ENCODE peak calls at places on chromosome 15, in ten cellular contexts. Y is lower leg skin, O is foreskin fibroblast, T is fibroblast of mammary gland, R is progenitor cell of endocrine pancreas, F is lung, V is adrenal gland, E is thoracic aorta, D is kidney, G is H1. Q is an unnamed sample.
A peak's percentile ranks its signal among the peaks of the same experiment; 100 is the strongest.

GRCh38 chr15:77623008-77623877 is 9.5 kb downstream of the LINGO1 start:
- DNase-seq in Y (no peak), O (no peak), T (no peak), R (no peak), F (no peak), V (no peak), E (no peak), D (no peak), G (no peak), Q (no peak)

GRCh38 chr15:83308671-83309070 is 24.2 kb upstream of the BNC1 start:
- DNase-seq in Y (no peak), O (no peak), T (no peak), R (no peak), F (no peak), V (no peak), E (no peak), D (no peak), G (no peak), Q (no peak)

GRCh38 chr15:63912061-63912615 is 78.4 kb upstream of the HERC1 start:
- DNase-seq in Y (no peak), O (no peak), T (no peak), R (no peak), F (no peak), V (no peak), E (no peak), D (no peak), G (no peak), Q (no peak)

GRCh38 chr15:44633603-44634002 is 29.9 kb downstream of the SPG11 start:
- DNase-seq in Y (no peak), O (peak; percentile 28), T (peak; percentile 79), R (no peak), F (no peak), V (no peak), E (no peak), D (no peak), G (no peak), Q (peak; percentile 24)

GRCh38 chr15:33310481-33311311 is at the start of gene RYR3:
- DNase-seq in Y (no peak), O (no peak), T (peak; percentile 16), R (peak; percentile 22), F (no peak), V (no peak), E (no peak), D (peak; percentile 72), G (peak; percentile 79), Q (no peak)

GRCh38 chr15:96339662-96340347 is 9.3 kb downstream of the NR2F2 start:
- DNase-seq in Y (no peak), O (no peak), T (peak; percentile 42), R (no peak), F (peak; percentile 5), V (no peak), E (no peak), D (no peak), G (no peak), Q (no peak)

GRCh38 chr15:61661791-61662190 is 398.5 kb downstream of the VPS13C start:
- DNase-seq in Y (peak; percentile 66), O (no peak), T (peak; percentile 67), R (no peak), F (no peak), V (no peak), E (no peak), D (no peak), G (no peak), Q (no peak)

GRCh38 chr15:98774756-98775497 is 126.6 kb downstream of the IGF1R start:
- DNase-seq in Y (peak; percentile 59), O (no peak), T (peak; percentile 41), R (no peak), F (no peak), V (no peak), E (no peak), D (no peak), G (no peak), Q (no peak)

GRCh38 chr15:63449711-63450110 is 54.7 kb upstream of the USP3 start:
- DNase-seq in Y (no peak), O (no peak), T (no peak), R (no peak), F (no peak), V (no peak), E (no peak), D (no peak), G (no peak), Q (no peak)

GRCh38 chr15:88036154-88036839 is 220.2 kb downstream of the NTRK3 start:
- DNase-seq in Y (no peak), O (no peak), T (no peak), R (no peak), F (no peak), V (no peak), E (no peak), D (no peak), G (no peak), Q (no peak)

GRCh38 chr15:101318147-101318809 is 23.2 kb upstream of the SNRPA1 start:
- DNase-seq in Y (no peak), O (no peak), T (no peak), R (no peak), F (no peak), V (no peak), E (no peak), D (no peak), G (no peak), Q (no peak)

GRCh38 chr15:99619712-99620111 is 53.9 kb downstream of the MEF2A start:
- DNase-seq in Y (no peak), O (no peak), T (peak; percentile 31), R (no peak), F (no peak), V (no peak), E (no peak), D (no peak), G (no peak), Q (peak; percentile 8)

GRCh38 chr15:67137319-67137718 is 71.9 kb downstream of the SMAD3 start:
- DNase-seq in Y (no peak), O (no peak), T (no peak), R (no peak), F (no peak), V (no peak), E (no peak), D (no peak), G (no peak), Q (no peak)

GRCh38 chr15:79970921-79971434 is at the start of gene BCL2A1:
- DNase-seq in Y (no peak), O (peak; percentile 64), T (peak; percentile 95), R (no peak), F (no peak), V (no peak), E (no peak), D (no peak), G (no peak), Q (peak; percentile 61)

GRCh38 chr15:60323322-60323721 is 74.5 kb downstream of the ANXA2 start:
- DNase-seq in Y (no peak), O (no peak), T (no peak), R (no peak), F (no peak), V (no peak), E (no peak), D (no peak), G (no peak), Q (no peak)
- TF ChIP-seq CTCF in Y (no peak), O (no peak), T (no peak), R (no peak), F (no peak), V (no peak), E (no peak), D (no peak), G (no peak), Q (no peak)

DNA sequence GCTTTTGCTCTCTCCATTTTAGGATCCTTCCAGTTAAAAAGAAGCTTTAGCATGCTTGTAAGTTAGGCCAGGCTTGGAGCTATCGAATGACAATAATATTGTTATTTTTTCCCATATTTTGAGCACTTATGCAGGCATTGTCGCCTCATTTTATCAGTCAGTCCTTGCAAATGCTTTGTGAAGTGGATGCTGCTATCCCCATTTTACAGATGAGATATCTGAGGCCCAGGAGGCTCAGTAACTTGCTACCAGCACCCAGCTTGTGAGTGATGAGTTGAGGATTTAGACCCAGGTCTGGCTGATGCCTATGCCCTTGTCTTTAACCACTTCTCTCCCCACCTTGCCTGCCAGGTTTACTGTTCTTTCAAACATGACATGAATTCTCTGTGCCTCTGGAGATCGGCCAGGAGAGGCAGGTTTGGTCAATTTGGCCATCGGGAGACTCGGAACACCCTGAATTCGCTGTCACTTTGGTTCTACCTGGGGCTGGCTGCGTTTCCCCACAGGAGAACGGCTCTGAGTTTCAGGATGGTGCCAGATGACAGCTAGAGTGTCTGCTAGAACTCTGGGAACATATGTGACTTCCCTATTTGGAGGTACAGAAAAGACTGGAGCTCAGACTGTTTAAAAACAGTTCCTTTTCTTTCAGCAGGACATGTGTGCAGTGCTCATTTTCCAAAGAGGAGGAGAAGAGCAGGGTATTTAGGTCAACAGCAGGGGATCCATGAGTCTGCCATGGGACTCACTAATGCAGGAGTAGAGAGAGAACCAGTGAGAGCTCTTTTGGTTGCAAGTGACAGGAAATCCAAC is 25.4 kb upstream of the ZNF710 start:
- DNase-seq in Y (no peak), O (no peak), T (no peak), R (no peak), F (no peak), V (no peak), E (no peak), D (no peak), G (no peak), Q (no peak)
- TF ChIP-seq CTCF in Y (no peak), O (no peak), T (no peak), R (no peak), F (no peak), V (no peak), E (no peak), D (no peak), G (no peak), Q (no peak)

DNA sequence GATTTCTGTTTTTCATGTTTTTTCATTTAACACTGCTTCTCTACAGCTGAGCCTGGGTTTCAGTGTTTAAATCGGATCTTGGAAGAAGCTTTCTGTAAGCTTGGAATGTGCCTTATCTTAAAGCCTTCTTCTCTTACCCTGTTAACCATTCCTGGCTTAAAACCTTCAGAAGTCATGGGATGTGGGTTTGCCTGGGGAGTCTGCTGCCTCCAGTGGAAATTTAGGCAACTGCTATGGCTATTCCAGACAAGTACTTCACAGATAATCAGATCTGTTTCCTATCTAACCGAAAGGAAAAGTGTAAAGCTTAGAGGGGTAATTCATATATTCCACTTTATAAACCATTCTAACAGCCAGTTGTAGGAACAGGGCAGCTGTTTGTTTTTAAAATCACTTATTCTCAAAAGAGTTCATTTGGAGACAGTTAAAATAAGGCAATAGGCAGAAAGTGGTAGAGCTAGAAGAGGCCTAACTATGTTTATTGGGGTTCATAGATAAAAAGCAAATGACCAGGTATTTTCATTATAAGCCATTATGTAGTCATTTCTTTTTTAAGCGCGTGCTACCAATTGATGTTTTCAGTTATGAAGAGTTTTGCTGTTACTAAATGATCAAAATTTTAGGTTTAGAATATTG is 219.9 kb downstream of the TCF12 start:
- DNase-seq in Y (no peak), O (peak; percentile 41), T (peak; percentile 74), R (peak; percentile 19), F (peak; percentile 30), V (peak; percentile 35), E (no peak), D (no peak), G (no peak), Q (no peak)
- TF ChIP-seq CTCF in Y (no peak), O (peak; percentile 81), T (peak; percentile 94), R (peak; percentile 85), F (peak; percentile 12), V (peak; percentile 75), E (peak; percentile 61), D (peak; percentile 56), G (peak; percentile 86), Q (peak; percentile 80)

DNA sequence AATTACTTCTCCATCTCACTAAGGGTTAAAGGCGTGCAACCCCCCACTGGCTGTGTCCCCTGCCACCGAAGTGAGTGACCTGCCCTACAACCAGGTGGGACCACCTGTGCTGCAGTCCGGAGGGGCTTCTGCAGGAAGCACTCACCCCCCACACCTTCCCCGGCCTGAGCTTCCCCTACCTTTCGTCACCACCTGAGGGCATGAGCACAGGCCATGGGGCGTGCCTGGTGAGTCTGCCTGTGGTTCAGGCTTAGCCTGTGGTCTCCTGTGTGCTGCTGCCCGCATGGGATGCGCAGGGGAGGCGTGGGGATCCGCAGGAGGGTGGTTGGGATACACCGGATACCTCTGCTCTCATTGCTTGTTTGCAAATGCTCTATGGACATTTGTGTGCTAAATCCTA is 46.0 kb downstream of the KLHL25 start:
- DNase-seq in Y (no peak), O (no peak), T (no peak), R (no peak), F (no peak), V (no peak), E (no peak), D (peak; percentile 68), G (peak; percentile 66), Q (no peak)
- TF ChIP-seq CTCF in Y (no peak), O (no peak), T (no peak), R (no peak), F (no peak), V (no peak), E (no peak), D (no peak), G (peak; percentile 54), Q (no peak)